ENCODE peak calls at places on chromosomes 7 and 10, in six cellular contexts. H, D, O, B, J and A are unnamed samples.

GRCh38 chr10:75071164-75071489 is 40.3 kb upstream of the SAMD8 start:
- DNase-seq in O (no peak), B (no peak), H (peak; percentile 20), D (no peak), J (peak; percentile 34), A (no peak)

GRCh38 chr10:94293344-94293743 is 69.4 kb downstream of the NOC3L start:
- DNase-seq in B (no peak), D (no peak), O (no peak), J (peak; percentile 49), H (no peak), A (no peak)

GRCh38 chr7:6142871-6143380 is 111.8 kb downstream of the ANKRD61 start:
- DNase-seq in D (no peak), O (no peak), J (no peak), H (no peak), B (no peak), A (no peak)

GRCh38 chr7:46215987-46216567 is 295.0 kb upstream of the IGFBP3 start:
- DNase-seq in J (peak; percentile 36), D (no peak), O (no peak), B (no peak), H (peak; percentile 17), A (peak; percentile 40)

GRCh38 chr10:104099274-104099673 is 13.6 kb upstream of the COL17A1 start:
- DNase-seq in O (peak; percentile 73), D (no peak), H (peak; percentile 68), J (peak; percentile 27), B (no peak), A (no peak)

GRCh38 chr7:44615149-44615611 is 8.8 kb downstream of the OGDH start:
- DNase-seq in B (peak; percentile 76), D (no peak), J (no peak), H (peak; percentile 41), O (peak; percentile 36), A (no peak)

GRCh38 chr7:120991570-120991969 is 3.1 kb downstream of the CPED1 start:
- DNase-seq in O (peak; percentile 39), H (peak; percentile 84), B (no peak), J (peak; percentile 38), D (no peak), A (no peak)

GRCh38 chr7:2018786-2019692 is 213.7 kb downstream of the MAD1L1 start:
- DNase-seq in D (no peak), B (peak; percentile 20), J (peak; percentile 52), O (peak; percentile 38), H (peak; percentile 80), A (no peak)

GRCh38 chr7:70072220-70072619 is 473.9 kb downstream of the AUTS2 start:
- DNase-seq in D (no peak), O (no peak), B (no peak), J (peak; percentile 51), H (peak; percentile 89), A (no peak)

GRCh38 chr10:88389456-88389855 is 193.7 kb downstream of the RNLS start:
- DNase-seq in O (peak; percentile 25), J (peak; percentile 81), D (no peak), B (peak; percentile 31), H (peak; percentile 45), A (no peak)

GRCh38 chr7:50812847-50813475 is 30.3 kb upstream of the GRB10 start:
- DNase-seq in H (peak; percentile 83), D (no peak), O (peak; percentile 73), J (peak; percentile 79), B (peak; percentile 78), A (peak; percentile 54)

GRCh38 chr7:78746261-78746660 is 707.2 kb downstream of the MAGI2 start:
- DNase-seq in B (no peak), J (no peak), D (no peak), H (no peak), O (no peak), A (no peak)

GRCh38 chr7:124758327-124758726 is 7.3 kb downstream of the GPR37 start:
- DNase-seq in D (no peak), O (no peak), J (no peak), H (no peak), B (no peak), A (no peak)

GRCh38 chr10:47299989-47300931 is at the start of gene GDF10:
- DNase-seq in B (no peak), H (peak; percentile 1), J (peak; percentile 7), D (no peak), O (no peak), A (no peak)

GRCh38 chr10:129637841-129638240 is 170.8 kb downstream of the MGMT start:
- DNase-seq in B (no peak), H (no peak), D (no peak), J (no peak), O (no peak), A (no peak)

GRCh38 chr7:121235221-121235620 is 93.6 kb upstream of the WNT16 start:
- DNase-seq in D (no peak), B (no peak), J (peak; percentile 10), O (no peak), H (peak; percentile 25), A (no peak)

GRCh38 chr7:50855526-50855925 is 72.8 kb upstream of the GRB10 start:
- DNase-seq in O (no peak), H (no peak), D (no peak), B (no peak), J (no peak), A (no peak)

GRCh38 chr10:89309646-89310045 is 7.8 kb downstream of the IFIT2 start:
- DNase-seq in D (no peak), B (no peak), J (no peak), O (no peak), H (no peak), A (no peak)

GRCh38 chr7:22457471-22457870 is 42.5 kb downstream of the STEAP1B start:
- DNase-seq in O (no peak), H (no peak), J (no peak), D (no peak), B (no peak), A (no peak)

GRCh38 chr7:22452142-22452763 is 47.7 kb downstream of the STEAP1B start:
- DNase-seq in J (peak; percentile 50), H (peak; percentile 30), O (peak; percentile 27), D (peak; percentile 30), B (peak; percentile 75), A (no peak)

GRCh38 chr7:22454446-22454845 is 45.5 kb downstream of the STEAP1B start:
- DNase-seq in H (no peak), J (no peak), B (no peak), D (no peak), O (no peak), A (no peak)

GRCh38 chr7:22447759-22448158 is 52.2 kb downstream of the STEAP1B start:
- DNase-seq in O (no peak), B (no peak), D (no peak), H (no peak), J (no peak), A (no peak)

DNA sequence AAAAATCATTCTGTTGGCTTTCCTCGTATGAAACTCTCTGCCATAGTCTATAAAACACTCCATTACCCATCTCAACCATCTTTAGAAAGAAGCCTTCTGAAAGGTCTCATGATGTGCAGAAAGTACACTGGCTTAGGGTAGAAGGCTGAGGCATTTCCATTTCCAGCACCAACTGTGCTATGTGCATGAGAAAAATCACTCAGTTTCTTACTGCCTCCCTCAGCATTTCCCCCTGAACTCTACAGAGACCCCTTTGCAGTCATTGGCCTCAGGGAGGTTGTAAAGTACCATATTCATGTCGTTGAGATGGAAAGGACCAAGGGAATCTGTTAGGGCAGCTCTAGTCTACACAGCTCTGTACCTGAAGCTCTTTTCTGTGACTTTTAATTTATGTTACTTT is 46.8 kb downstream of the STEAP1B start:
- DNase-seq in O (no peak), H (no peak), J (no peak), D (no peak), B (no peak), A (no peak)
- H3K27ac ChIP-seq in O (no peak overlapping the region), H (no peak overlapping the region), J (no peak overlapping the region), D (no peak overlapping the region), B (no peak overlapping the region), A (no peak overlapping the region)

GRCh38 chr10:71516890-71517289 is 120.2 kb downstream of the CDH23 start:
- DNase-seq in H (no peak), D (no peak), O (no peak), J (no peak), B (no peak), A (no peak)

GRCh38 chr10:71517310-71518159 is 120.8 kb downstream of the CDH23 start:
- DNase-seq in D (no peak), H (no peak), B (no peak), O (no peak), J (no peak), A (no peak)

GRCh38 chr10:71522438-71523144 is 125.9 kb downstream of the CDH23 start:
- DNase-seq in H (no peak), J (no peak), B (no peak), O (no peak), D (no peak), A (no peak)

GRCh38 chr10:71521504-71522290 is 125.0 kb downstream of the CDH23 start:
- DNase-seq in J (no peak), B (no peak), O (peak; percentile 75), H (no peak), D (no peak), A (no peak)

DNA sequence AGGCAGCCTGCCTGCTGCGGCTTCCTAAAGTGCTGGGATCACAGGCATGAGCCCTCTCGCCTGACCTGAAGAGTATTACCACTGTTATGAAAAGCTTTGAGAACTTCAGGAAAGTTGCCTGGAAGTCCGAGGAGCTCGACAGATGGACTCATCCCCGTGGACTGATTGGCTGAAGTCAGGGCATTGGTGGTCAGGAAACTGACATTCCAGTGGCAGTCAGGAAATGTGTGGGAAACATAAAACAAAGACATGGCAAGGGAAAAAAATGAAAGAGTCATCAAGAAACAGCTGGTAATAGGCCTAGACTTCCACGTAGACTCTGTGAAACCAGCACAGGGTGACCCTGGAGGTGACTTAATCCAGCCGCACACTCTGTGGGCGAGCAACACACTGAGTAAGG is 123.3 kb downstream of the CDH23 start:
- DNase-seq in D (no peak), H (peak; percentile 62), O (no peak), J (peak; percentile 19), B (no peak), A (no peak)
- H3K27ac ChIP-seq in D (no peak overlapping the region), H (no peak overlapping the region), O (no peak overlapping the region), J (no peak overlapping the region), B (no peak overlapping the region), A (no peak overlapping the region)

DNA sequence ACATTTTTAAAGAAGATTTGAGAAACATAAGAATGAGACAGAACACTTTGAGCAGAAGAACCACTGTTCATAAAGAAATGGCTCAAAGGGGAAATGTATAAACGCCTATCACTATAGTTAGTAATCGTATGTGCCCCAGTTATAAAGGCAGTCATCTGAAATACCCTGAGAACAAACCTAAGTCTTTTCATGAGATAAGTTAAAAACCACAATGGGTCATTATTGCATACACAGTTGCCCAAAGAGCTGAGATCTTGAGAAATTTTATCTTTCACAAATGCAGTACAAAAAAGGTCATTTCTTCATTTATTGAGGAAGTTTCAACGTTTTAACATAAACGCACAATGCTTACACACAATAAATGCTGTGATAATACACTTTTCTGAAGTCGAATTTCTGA is 114.5 kb downstream of the MICU1 start:
- DNase-seq in J (peak; percentile 57), B (no peak), O (no peak), D (no peak), H (no peak), A (no peak)
- H3K27ac ChIP-seq in J (no peak overlapping the region), B (no peak overlapping the region), O (no peak overlapping the region), D (no peak overlapping the region), H (no peak overlapping the region), A (no peak overlapping the region)

DNA sequence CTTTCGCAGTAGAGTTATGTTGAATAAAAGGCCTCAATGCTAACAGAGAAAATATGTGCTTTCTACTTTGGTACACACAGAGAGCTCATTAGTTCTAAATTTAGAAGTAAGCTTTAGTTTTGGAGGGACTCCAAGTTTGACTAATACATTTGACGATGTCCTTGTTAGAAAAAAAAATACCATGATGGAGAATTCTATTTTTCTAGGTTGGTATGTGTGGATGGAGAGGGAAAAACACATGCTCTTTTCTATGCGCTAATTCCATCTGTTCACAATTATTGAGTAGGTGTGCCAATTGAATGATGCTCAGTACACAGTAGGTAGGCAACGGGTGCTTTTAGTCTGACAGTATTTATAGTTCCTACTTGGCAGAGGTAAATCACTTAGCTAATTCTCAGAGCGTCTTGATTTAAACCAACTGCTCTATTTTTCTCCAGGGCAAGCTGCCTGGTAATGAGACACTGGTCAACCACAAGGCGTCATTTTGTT is 327.2 kb upstream of the AKR1E2 start:
- DNase-seq in O (peak; percentile 62), H (peak; percentile 92), D (no peak), B (no peak), J (peak; percentile 84), A (no peak)
- H3K27ac ChIP-seq in O (no peak overlapping the region), H (peak overlapping the region; percentile 80), D (no peak overlapping the region), B (peak overlapping the region; percentile 75), J (peak overlapping the region; percentile 31), A (peak overlapping the region; percentile 23)